ENCODE peak calls at places on chromosomes 13 and 19, in nine cellular contexts. V is fibroblast of lung, P is pancreas, I is testis, R is cardiac fibroblast, E is body of pancreas, T is tibial nerve, J is mucosa of descending colon, C is endodermal cell. M is an unnamed sample.

GRCh38 chr19:33125929-33126388 is 6.0 kb upstream of the WDR88 start:
- DNase-seq in V (peak; percentile 53), P (no peak), I (peak; percentile 63), R (peak; percentile 78), E (peak; percentile 53), T (no peak), J (peak; percentile 38), C (peak; percentile 79), M (peak; percentile 61)

GRCh38 chr13:106657104-106657503 is 89.2 kb upstream of the ARGLU1 start:
- DNase-seq in V (no peak), P (no peak), I (no peak), R (no peak), E (no peak), T (no peak), J (no peak), C (no peak), M (no peak)

GRCh38 chr19:12834418-12834943 is at the start of gene RTBDN:
- DNase-seq in V (no peak), P (no peak), I (no peak), R (no peak), E (no peak), T (no peak), J (no peak), C (peak; percentile 76), M (no peak)

GRCh38 chr19:33498391-33499000 is 23.1 kb downstream of the PEPD start:
- DNase-seq in V (no peak), P (no peak), I (no peak), R (no peak), E (no peak), T (no peak), J (no peak), C (no peak), M (no peak)

GRCh38 chr19:4399871-4400768 is at the start of gene SH3GL1:
- DNase-seq in V (peak; percentile 83), P (peak; percentile 85), I (peak; percentile 96), R (peak; percentile 96), E (peak; percentile 95), T (peak; percentile 84), J (peak; percentile 94), C (peak; percentile 95), M (peak; percentile 95)

GRCh38 chr13:113106053-113106452 is 462 bp downstream of the F7 start:
- DNase-seq in V (no peak), P (no peak), I (no peak), R (no peak), E (no peak), T (no peak), J (no peak), C (no peak), M (no peak)

GRCh38 chr19:44685877-44686276 is 13.1 kb upstream of the CEACAM16 start:
- DNase-seq in V (peak; percentile 70), P (no peak), I (no peak), R (peak; percentile 70), E (no peak), T (no peak), J (no peak), C (no peak), M (no peak)

GRCh38 chr13:103859952-103860351 is 793.7 kb upstream of the SLC10A2 start:
- DNase-seq in V (no peak), P (no peak), I (no peak), R (no peak), E (no peak), T (no peak), J (no peak), C (no peak), M (peak; percentile 1)

GRCh38 chr13:113786262-113786841 is 27.3 kb downstream of the TMEM255B start:
- DNase-seq in V (peak; percentile 53), P (no peak), I (no peak), R (peak; percentile 73), E (no peak), T (no peak), J (no peak), C (peak; percentile 18), M (no peak)

GRCh38 chr19:49691243-49692101 is 556 bp downstream of the CPT1C start:
- DNase-seq in V (peak; percentile 66), P (peak; percentile 45), I (peak; percentile 69), R (peak; percentile 68), E (peak; percentile 48), T (no peak), J (no peak), C (peak; percentile 89), M (no peak)

GRCh38 chr13:48593551-48593950 is 60.2 kb upstream of the CYSLTR2 start:
- DNase-seq in V (no peak), P (no peak), I (no peak), R (no peak), E (no peak), T (no peak), J (no peak), C (no peak), M (no peak)

GRCh38 chr19:29628661-29629385 is 22.7 kb downstream of the POP4 start:
- DNase-seq in V (no peak), P (no peak), I (no peak), R (no peak), E (no peak), T (no peak), J (no peak), C (no peak), M (no peak)

GRCh38 chr13:74134777-74135305 is 637 bp upstream of the KLF12 start:
- DNase-seq in V (no peak), P (peak; percentile 53), I (peak; percentile 21), R (no peak), E (peak; percentile 60), T (peak; percentile 16), J (peak; percentile 82), C (no peak), M (no peak)

GRCh38 chr13:98141938-98142426 is 912 bp upstream of the FARP1 start:
- DNase-seq in V (no peak), P (peak; percentile 44), I (peak; percentile 37), R (no peak), E (peak; percentile 54), T (no peak), J (peak; percentile 51), C (peak; percentile 83), M (no peak)

GRCh38 chr13:98143601-98144500 is 957 bp downstream of the FARP1 start:
- DNase-seq in V (peak; percentile 52), P (peak; percentile 25), I (peak; percentile 64), R (peak; percentile 53), E (peak; percentile 43), T (peak; percentile 15), J (no peak), C (peak; percentile 55), M (no peak)

GRCh38 chr13:98141509-98141908 is 1.4 kb upstream of the FARP1 start:
- DNase-seq in V (no peak), P (no peak), I (no peak), R (no peak), E (no peak), T (no peak), J (no peak), C (peak; percentile 63), M (no peak)

GRCh38 chr13:98143157-98143553 is 261 bp downstream of the FARP1 start:
- DNase-seq in V (no peak), P (peak; percentile 64), I (peak; percentile 48), R (peak; percentile 18), E (no peak), T (no peak), J (no peak), C (peak; percentile 85), M (no peak)

DNA sequence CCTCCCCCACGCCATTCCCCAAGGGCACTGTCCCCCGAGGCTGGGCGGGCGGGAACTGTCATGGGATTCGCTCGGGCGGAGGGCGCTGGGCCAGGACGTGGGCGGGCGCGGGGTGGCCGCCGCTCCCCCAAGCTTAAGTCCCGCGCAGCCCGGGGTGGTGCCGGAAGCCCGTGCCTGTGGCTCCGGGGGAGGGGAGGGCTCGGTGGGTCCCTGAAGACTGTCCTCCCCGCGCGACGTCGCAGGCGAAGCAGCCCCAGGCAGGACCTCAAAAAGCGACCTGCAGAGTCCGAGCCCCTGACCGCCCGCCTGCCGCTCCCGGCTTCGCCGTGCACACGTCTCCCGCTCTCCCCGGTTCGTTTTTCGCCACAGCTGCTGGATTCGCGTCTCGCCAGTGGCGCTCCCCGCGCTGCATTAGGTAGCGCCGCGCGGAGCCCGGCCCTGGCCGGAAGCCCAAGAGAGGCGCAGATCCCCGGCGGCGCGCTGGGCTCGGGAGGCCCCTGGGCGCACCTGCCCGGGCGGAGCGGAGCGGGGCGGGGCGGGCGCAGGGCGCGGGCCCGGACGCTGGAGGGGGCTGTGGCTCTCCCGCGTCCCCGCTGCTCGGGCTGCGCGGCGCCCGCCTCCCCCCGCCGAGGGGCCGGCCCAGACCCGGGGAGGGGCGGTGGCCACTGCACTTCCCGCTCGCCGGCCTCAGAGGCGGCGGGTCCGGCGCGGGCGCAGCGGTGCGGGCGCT is at the start of gene FARP1:
- DNase-seq in V (peak; percentile 64), P (peak; percentile 81), I (peak; percentile 76), R (peak; percentile 44), E (peak; percentile 90), T (peak; percentile 58), J (peak; percentile 82), C (peak; percentile 89), M (peak; percentile 67)
- H3K4me3 ChIP-seq in V (peak within 1 kb of the TSS; percentile 66), P (peak within 1 kb of the TSS; percentile 79), I (peak within 1 kb of the TSS; percentile 70), R (peak within 1 kb of the TSS; percentile 64), E (peak within 1 kb of the TSS; percentile 78), T (peak within 1 kb of the TSS; percentile 53), J (peak within 1 kb of the TSS; percentile 74), C (peak within 1 kb of the TSS; percentile 88), M (peak within 1 kb of the TSS; percentile 68)

DNA sequence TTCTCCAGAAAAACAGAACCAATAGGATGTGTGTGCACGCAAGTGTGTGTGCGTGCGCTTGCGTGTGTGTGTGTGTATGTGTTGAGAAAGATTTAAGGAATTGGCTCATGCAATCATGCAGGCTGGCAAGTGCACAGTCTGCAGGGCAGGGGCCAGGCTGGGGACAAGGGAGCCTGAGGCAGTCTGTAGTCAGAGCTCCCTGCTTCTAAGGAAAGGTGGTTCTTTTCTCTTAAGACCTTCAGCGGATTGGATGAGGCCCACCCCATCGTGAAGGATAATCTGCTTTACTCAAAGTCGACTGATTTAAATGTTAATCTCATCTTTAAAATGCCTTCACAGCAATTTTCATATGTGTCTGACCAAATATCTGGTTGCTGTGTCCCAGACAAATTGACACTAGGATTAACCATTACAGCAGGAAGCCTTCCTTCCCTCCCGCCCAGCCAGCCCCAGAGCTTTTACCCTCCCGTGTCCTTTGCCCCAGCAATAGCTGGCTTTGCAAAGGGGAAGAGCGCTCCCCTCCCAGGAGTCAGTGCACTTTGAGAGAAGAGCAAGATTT is 15.0 kb upstream of the NAXD start:
- DNase-seq in V (no peak), P (no peak), I (no peak), R (no peak), E (no peak), T (no peak), J (no peak), C (peak; percentile 43), M (no peak)
- H3K4me3 ChIP-seq in V (no peak overlapping the region), P (no peak overlapping the region), I (no peak overlapping the region), R (no peak overlapping the region), E (no peak overlapping the region), T (no peak overlapping the region), J (no peak overlapping the region), C (no peak overlapping the region), M (no peak overlapping the region)

GRCh38 chr13:68905186-68905585 is 1202.4 kb upstream of the ATXN8OS start:
- DNase-seq in V (no peak), P (no peak), I (no peak), R (no peak), E (no peak), T (no peak), J (no peak), C (no peak), M (no peak)

GRCh38 chr13:68908879-68909278 is 1198.7 kb upstream of the ATXN8OS start:
- DNase-seq in V (no peak), P (no peak), I (no peak), R (no peak), E (no peak), T (no peak), J (no peak), C (no peak), M (no peak)
- H3K4me3 ChIP-seq in V (no peak overlapping the region), P (no peak overlapping the region), I (no peak overlapping the region), R (no peak overlapping the region), E (no peak overlapping the region), T (no peak overlapping the region), J (no peak overlapping the region), C (no peak overlapping the region), M (no peak overlapping the region)

GRCh38 chr19:14582894-14583340 is at the start of gene CLEC17A:
- DNase-seq in V (no peak), P (no peak), I (no peak), R (no peak), E (no peak), T (no peak), J (peak; percentile 56), C (no peak), M (no peak)
- H3K4me3 ChIP-seq in V (no peak within 1 kb of the TSS), P (no peak within 1 kb of the TSS), I (no peak within 1 kb of the TSS), R (no peak within 1 kb of the TSS), E (no peak within 1 kb of the TSS), T (no peak within 1 kb of the TSS), J (no peak within 1 kb of the TSS), C (no peak within 1 kb of the TSS), M (no peak within 1 kb of the TSS)

M was measured in small intestine.